ENCODE peak calls at places on chromosomes 4 and X, in eight cellular contexts. X is fibroblast of the aortic adventitia; W is GM23338; F is stimulated activated CD4-positive, alpha-beta T cell treated with anti-CD3 and anti-CD28 coated beads, Interleukin-4, amount 100 ng/mL, for 1 hour; Q is activated T-cell treated with anti-CD3 and anti-CD28 coated beads, Interleukin-2, amount 50 U/mL, for 72 hours; U is NCI-H1417; B is lung microvascular endothelial cell; Z is NCI-H146. M is an unnamed sample.

GRCh38 chr4:187017156-187017555 is 293.5 kb upstream of the FAT1 start:
- DNase-seq in U (no peak), Q (no peak), B (no peak), W (peak), F (no peak), X (no peak), Z (no peak), M (no peak)

GRCh38 chr4:52799813-52800212 is 48.6 kb upstream of the ERVMER34-1 start:
- DNase-seq in W (peak), U (no peak), F (no peak), X (no peak), Q (no peak), Z (no peak), B (no peak), M (no peak)

GRCh38 chrX:2427737-2428136 is 73.0 kb downstream of the DHRSX start:
- DNase-seq in F (no peak), B (no peak), W (no peak), U (no peak), Z (no peak), Q (no peak), X (no peak), M (no peak)

GRCh38 chr4:147407261-147408045 is 73.4 kb upstream of the EDNRA start:
- DNase-seq in W (peak), Q (no peak), U (no peak), X (no peak), Z (no peak), F (no peak), B (no peak), M (no peak)

GRCh38 chr4:166896254-166896653 is 338.0 kb downstream of the SPOCK3 start:
- DNase-seq in X (no peak), B (no peak), W (no peak), F (no peak), Q (no peak), U (peak), Z (no peak), M (no peak)

GRCh38 chrX:154317391-154318000 is 21.9 kb downstream of the TKTL1 start:
- DNase-seq in Q (no peak), W (peak), Z (no peak), U (peak), X (peak), B (peak), F (no peak), M (peak)

GRCh38 chrX:113675278-113675677 is 834.6 kb upstream of the AMOT start:
- DNase-seq in Q (no peak), Z (no peak), B (no peak), U (no peak), W (no peak), F (no peak), X (no peak), M (no peak)

GRCh38 chrX:55119712-55120111 is 30.9 kb downstream of the PAGE2 start:
- DNase-seq in X (peak), Z (no peak), F (no peak), B (peak), W (no peak), Q (no peak), U (no peak), M (no peak)

GRCh38 chr4:101066586-101066985 is 280.7 kb downstream of the PPP3CA start:
- DNase-seq in X (no peak), U (no peak), Z (peak), B (no peak), Q (no peak), W (no peak), F (no peak), M (no peak)